ENCODE peak calls at places on chromosomes 4 and X, in four cellular contexts. P, S, K and V are unnamed samples.
A peak's percentile ranks its signal among the peaks of the same experiment; 100 is the strongest.

GRCh38 chr4:121738780-121739547 is 26.0 kb downstream of the SMIM43 start:
- DNase-seq in P (no peak), S (no peak), K (no peak), V (no peak)

GRCh38 chrX:69546417-69546816 is 42.3 kb downstream of the NALF2 start:
- DNase-seq in P (no peak), S (no peak), K (no peak), V (no peak)

GRCh38 chr4:35970366-35970960 is 273.9 kb downstream of the ARAP2 start:
- DNase-seq in P (no peak), S (no peak), K (no peak), V (no peak)

GRCh38 chr4:168677063-168677462 is 180.2 kb downstream of the PALLD start:
- DNase-seq in P (peak; percentile 19), S (no peak), K (no peak), V (no peak)

GRCh38 chrX:110944793-110945466 is 149.3 kb upstream of the CHRDL1 start:
- DNase-seq in P (peak; percentile 85), S (no peak), K (no peak), V (no peak)

GRCh38 chr4:8819421-8820177 is 52.0 kb downstream of the HMX1 start:
- DNase-seq in P (no peak), S (no peak), K (no peak), V (no peak)

GRCh38 chrX:154809939-154810665 is 4.8 kb upstream of the MPP1 start:
- DNase-seq in P (no peak), S (no peak), K (no peak), V (no peak)

GRCh38 chr4:136036744-136037143 is 1495.5 kb downstream of the PCDH18 start:
- DNase-seq in P (no peak), S (no peak), K (no peak), V (no peak)

GRCh38 chr4:20354120-20354519 is 102.4 kb downstream of the SLIT2 start:
- DNase-seq in P (no peak), S (no peak), K (no peak), V (no peak)

GRCh38 chrX:10070714-10071436 is 85.9 kb upstream of the CLCN4 start:
- DNase-seq in P (no peak), S (no peak), K (no peak), V (no peak)